ENCODE peak calls at places on chromosome 9, in six cellular contexts. One of them, this sample, is unnamed.

GRCh38 chr9:34256104-34256503 is 73.0 kb downstream of the KIF24 start:
- DNase-seq in ovary: no peak
- DNase-seq in stomach: no peak
- DNase-seq in suprapubic skin: no peak
- DNase-seq in A549: no peak
- DNase-seq in tibial nerve: no peak
- DNase-seq in this sample: no peak

GRCh38 chr9:7451062-7451461 is 348.5 kb downstream of the DMAC1 start:
- DNase-seq in ovary: no peak
- DNase-seq in stomach: no peak
- DNase-seq in suprapubic skin: no peak
- DNase-seq in A549: no peak
- DNase-seq in tibial nerve: no peak
- DNase-seq in this sample: no peak

GRCh38 chr9:85610074-85610855 is 131.5 kb downstream of the AGTPBP1 start:
- DNase-seq in ovary: no peak
- DNase-seq in stomach: no peak
- DNase-seq in suprapubic skin: no peak
- DNase-seq in A549: peak; percentile 73
- DNase-seq in tibial nerve: no peak
- DNase-seq in this sample: no peak

GRCh38 chr9:35114921-35115341 is 731 bp downstream of the ATOSB start:
- DNase-seq in ovary: peak; percentile 66
- DNase-seq in stomach: peak; percentile 42
- DNase-seq in suprapubic skin: peak; percentile 87
- DNase-seq in A549: peak; percentile 38
- DNase-seq in tibial nerve: peak; percentile 46
- DNase-seq in this sample: no peak

GRCh38 chr9:95097279-95097678 is 220.2 kb downstream of the FANCC start:
- DNase-seq in ovary: no peak
- DNase-seq in stomach: no peak
- DNase-seq in suprapubic skin: no peak
- DNase-seq in A549: no peak
- DNase-seq in tibial nerve: no peak
- DNase-seq in this sample: no peak

GRCh38 chr9:115118471-115119156 is 657 bp upstream of the TNC start:
- DNase-seq in ovary: no peak
- DNase-seq in stomach: peak; percentile 60
- DNase-seq in suprapubic skin: peak; percentile 67
- DNase-seq in A549: peak; percentile 44
- DNase-seq in tibial nerve: peak; percentile 18
- DNase-seq in this sample: peak; percentile 20

GRCh38 chr9:19130436-19130835 is 3.1 kb upstream of the PLIN2 start:
- DNase-seq in ovary: no peak
- DNase-seq in stomach: no peak
- DNase-seq in suprapubic skin: no peak
- DNase-seq in A549: no peak
- DNase-seq in tibial nerve: no peak
- DNase-seq in this sample: no peak

GRCh38 chr9:109517798-109518435 is 19.8 kb upstream of the PTPN3 start:
- DNase-seq in ovary: no peak
- DNase-seq in stomach: peak; percentile 66
- DNase-seq in suprapubic skin: no peak
- DNase-seq in A549: no peak
- DNase-seq in tibial nerve: no peak
- DNase-seq in this sample: no peak

GRCh38 chr9:13621871-13622564 is 342.5 kb upstream of the MPDZ start:
- DNase-seq in ovary: no peak
- DNase-seq in stomach: no peak
- DNase-seq in suprapubic skin: no peak
- DNase-seq in A549: no peak
- DNase-seq in tibial nerve: no peak
- DNase-seq in this sample: no peak

GRCh38 chr9:129338701-129339445 is 160.8 kb upstream of the IER5L start:
- DNase-seq in ovary: no peak
- DNase-seq in stomach: peak; percentile 83
- DNase-seq in suprapubic skin: no peak
- DNase-seq in A549: no peak
- DNase-seq in tibial nerve: no peak
- DNase-seq in this sample: no peak

GRCh38 chr9:124010665-124011321 is 775 bp upstream of the LHX2 start:
- DNase-seq in ovary: peak; percentile 35
- DNase-seq in stomach: no peak
- DNase-seq in suprapubic skin: peak; percentile 50
- DNase-seq in A549: peak; percentile 52
- DNase-seq in tibial nerve: no peak
- DNase-seq in this sample: no peak

GRCh38 chr9:36100532-36100931 is 36.0 kb upstream of the GLIPR2 start:
- DNase-seq in ovary: no peak
- DNase-seq in stomach: no peak
- DNase-seq in suprapubic skin: no peak
- DNase-seq in A549: no peak
- DNase-seq in tibial nerve: no peak
- DNase-seq in this sample: no peak

GRCh38 chr9:124869466-124869985 is 7.6 kb downstream of the ARPC5L start:
- DNase-seq in ovary: no peak
- DNase-seq in stomach: peak; percentile 43
- DNase-seq in suprapubic skin: no peak
- DNase-seq in A549: no peak
- DNase-seq in tibial nerve: no peak
- DNase-seq in this sample: peak; percentile 88

GRCh38 chr9:20980713-20981481 is 50.5 kb downstream of the HACD4 start:
- DNase-seq in ovary: no peak
- DNase-seq in stomach: no peak
- DNase-seq in suprapubic skin: no peak
- DNase-seq in A549: no peak
- DNase-seq in tibial nerve: no peak
- DNase-seq in this sample: no peak

GRCh38 chr9:81371824-81372223 is 317.5 kb downstream of the TLE1 start:
- DNase-seq in ovary: no peak
- DNase-seq in stomach: peak; percentile 69
- DNase-seq in suprapubic skin: no peak
- DNase-seq in A549: no peak
- DNase-seq in tibial nerve: no peak
- DNase-seq in this sample: no peak

GRCh38 chr9:134846187-134846586 is 34.4 kb upstream of the FCN2 start:
- DNase-seq in ovary: no peak
- DNase-seq in stomach: no peak
- DNase-seq in suprapubic skin: no peak
- DNase-seq in A549: no peak
- DNase-seq in tibial nerve: no peak
- DNase-seq in this sample: peak; percentile 48

GRCh38 chr9:134333234-134333873 is 7.1 kb downstream of the RXRA start:
- DNase-seq in ovary: no peak
- DNase-seq in stomach: peak; percentile 75
- DNase-seq in suprapubic skin: no peak
- DNase-seq in A549: no peak
- DNase-seq in tibial nerve: no peak
- DNase-seq in this sample: peak; percentile 62

GRCh38 chr9:5269249-5269715 is 35.2 kb downstream of the RLN2 start:
- DNase-seq in ovary: no peak
- DNase-seq in stomach: no peak
- DNase-seq in suprapubic skin: no peak
- DNase-seq in A549: no peak
- DNase-seq in tibial nerve: no peak
- DNase-seq in this sample: no peak

GRCh38 chr9:80707120-80707519 is 982.2 kb downstream of the TLE1 start:
- DNase-seq in ovary: no peak
- DNase-seq in stomach: no peak
- DNase-seq in suprapubic skin: no peak
- DNase-seq in A549: no peak
- DNase-seq in tibial nerve: no peak
- DNase-seq in this sample: no peak

GRCh38 chr9:36833954-36834353 is 200.1 kb downstream of the PAX5 start:
- DNase-seq in ovary: no peak
- DNase-seq in stomach: no peak
- DNase-seq in suprapubic skin: peak; percentile 9
- DNase-seq in A549: no peak
- DNase-seq in tibial nerve: no peak
- DNase-seq in this sample: no peak

GRCh38 chr9:24832307-24832706 is 286.6 kb upstream of the IZUMO3 start:
- DNase-seq in ovary: no peak
- DNase-seq in stomach: no peak
- DNase-seq in suprapubic skin: no peak
- DNase-seq in A549: peak; percentile 9
- DNase-seq in tibial nerve: no peak
- DNase-seq in this sample: no peak

GRCh38 chr9:133369923-133370322 is 5.9 kb downstream of the SURF4 start:
- DNase-seq in ovary: no peak
- DNase-seq in stomach: no peak
- DNase-seq in suprapubic skin: no peak
- DNase-seq in A549: no peak
- DNase-seq in tibial nerve: no peak
- DNase-seq in this sample: no peak

GRCh38 chr9:116870566-116870965 is 183.5 kb downstream of the TRIM32 start:
- DNase-seq in ovary: no peak
- DNase-seq in stomach: no peak
- DNase-seq in suprapubic skin: no peak
- DNase-seq in A549: peak; percentile 77
- DNase-seq in tibial nerve: no peak
- DNase-seq in this sample: no peak

GRCh38 chr9:81492710-81493447 is 196.5 kb downstream of the TLE1 start:
- DNase-seq in ovary: no peak
- DNase-seq in stomach: no peak
- DNase-seq in suprapubic skin: no peak
- DNase-seq in A549: peak; percentile 52
- DNase-seq in tibial nerve: no peak
- DNase-seq in this sample: no peak

GRCh38 chr9:112544477-112544876 is 57.9 kb downstream of the KIAA1958 start:
- DNase-seq in ovary: no peak
- DNase-seq in stomach: no peak
- DNase-seq in suprapubic skin: no peak
- DNase-seq in A549: no peak
- DNase-seq in tibial nerve: no peak
- DNase-seq in this sample: no peak

GRCh38 chr9:112541690-112542089 is 55.1 kb downstream of the KIAA1958 start:
- DNase-seq in ovary: no peak
- DNase-seq in stomach: no peak
- DNase-seq in suprapubic skin: no peak
- DNase-seq in A549: no peak
- DNase-seq in tibial nerve: no peak
- DNase-seq in this sample: no peak

GRCh38 chr9:112545237-112545636 is 58.6 kb downstream of the KIAA1958 start:
- DNase-seq in ovary: no peak
- DNase-seq in stomach: no peak
- DNase-seq in suprapubic skin: no peak
- DNase-seq in A549: no peak
- DNase-seq in tibial nerve: no peak
- DNase-seq in this sample: no peak

GRCh38 chr9:112540800-112541199 is 54.2 kb downstream of the KIAA1958 start:
- DNase-seq in ovary: no peak
- DNase-seq in stomach: no peak
- DNase-seq in suprapubic skin: no peak
- DNase-seq in A549: no peak
- DNase-seq in tibial nerve: no peak
- DNase-seq in this sample: no peak

DNA sequence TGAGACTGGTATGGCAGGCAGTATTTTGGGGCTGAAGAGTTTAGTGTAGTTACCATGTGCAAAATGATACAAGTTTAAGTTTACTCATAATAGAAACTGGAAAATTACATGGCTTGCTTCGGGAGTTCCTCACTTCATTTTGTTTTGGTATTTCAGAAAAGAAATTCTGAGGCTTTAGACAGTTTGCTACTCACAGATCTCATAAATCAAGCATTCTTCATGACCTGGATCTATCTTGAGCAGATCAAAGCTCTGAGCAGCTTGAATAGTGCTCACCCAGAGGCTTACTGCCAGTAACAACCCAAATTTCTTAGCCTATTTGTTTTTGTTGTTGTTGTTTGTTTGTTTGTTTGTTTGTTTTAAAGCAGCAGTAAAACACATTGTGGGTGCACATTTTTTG is 56.3 kb downstream of the KIAA1958 start:
- DNase-seq in ovary: no peak
- DNase-seq in stomach: no peak
- DNase-seq in suprapubic skin: no peak
- DNase-seq in A549: no peak
- DNase-seq in tibial nerve: no peak
- DNase-seq in this sample: no peak
- TF ChIP-seq EP300 in ovary: no peak
- TF ChIP-seq EP300 in stomach: no peak
- TF ChIP-seq EP300 in suprapubic skin: no peak
- TF ChIP-seq EP300 in A549: no peak
- TF ChIP-seq EP300 in tibial nerve: no peak
- TF ChIP-seq EP300 in this sample: no peak

DNA sequence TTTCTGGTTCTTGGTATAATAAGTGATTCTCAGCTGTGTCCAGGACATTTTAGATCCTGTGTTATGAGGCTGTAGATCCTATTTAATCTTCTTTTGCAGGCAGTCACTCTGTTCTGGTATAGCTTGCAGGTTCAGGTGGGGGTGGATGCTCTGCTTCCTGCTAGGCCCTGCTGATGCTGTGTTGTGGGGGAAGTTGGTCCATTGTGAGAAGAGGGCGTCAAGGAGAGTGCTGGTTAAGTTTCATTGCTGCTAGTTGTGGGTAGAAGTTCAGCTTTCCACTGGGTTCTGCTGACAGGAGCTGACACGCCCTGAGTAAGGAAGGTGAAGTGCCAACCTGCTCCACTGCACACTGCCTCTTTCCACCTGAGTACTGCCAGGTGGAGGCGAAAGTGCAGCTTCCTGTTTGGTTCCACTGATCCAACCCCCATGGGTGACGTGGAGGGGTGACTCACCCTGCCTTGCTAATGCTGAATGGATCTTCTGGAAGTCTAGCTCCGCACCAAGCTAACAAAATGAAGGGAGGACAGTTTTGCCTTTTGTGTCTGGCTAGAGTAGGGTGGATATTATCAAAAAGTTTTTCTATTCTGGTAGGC is 16.3 kb downstream of the NMRK1 start:
- DNase-seq in ovary: no peak
- DNase-seq in stomach: peak; percentile 70
- DNase-seq in suprapubic skin: no peak
- DNase-seq in A549: no peak
- DNase-seq in tibial nerve: no peak
- DNase-seq in this sample: no peak
- H3K27ac ChIP-seq in ovary: no peak overlapping the region
- H3K27ac ChIP-seq in stomach: no peak overlapping the region
- H3K27ac ChIP-seq in suprapubic skin: peak overlapping the region; percentile 43
- H3K27ac ChIP-seq in A549: no peak overlapping the region
- H3K27ac ChIP-seq in tibial nerve: no peak overlapping the region
- H3K27ac ChIP-seq in this sample: peak overlapping the region; percentile 3

DNA sequence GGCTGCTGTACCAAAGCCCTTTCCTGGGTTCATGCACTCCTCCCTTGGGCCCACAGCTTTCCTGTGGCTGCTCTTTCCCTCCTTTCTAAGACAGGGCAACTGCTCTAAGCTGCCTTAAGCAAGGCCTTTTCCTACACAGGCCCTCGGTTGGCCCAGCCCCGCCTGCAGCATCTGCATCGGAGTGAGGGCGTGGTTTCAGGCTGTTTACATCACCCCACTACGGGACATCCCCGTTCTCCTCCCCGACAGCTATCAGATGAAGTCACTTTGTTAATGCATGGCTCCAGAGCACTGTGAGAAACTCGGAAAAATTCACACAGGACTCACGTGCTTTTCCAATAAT is 3.4 kb downstream of the DPH7 start:
- DNase-seq in ovary: no peak
- DNase-seq in stomach: no peak
- DNase-seq in suprapubic skin: no peak
- DNase-seq in A549: no peak
- DNase-seq in tibial nerve: no peak
- DNase-seq in this sample: no peak
- TF ChIP-seq EP300 in ovary: no peak
- TF ChIP-seq EP300 in stomach: no peak
- TF ChIP-seq EP300 in suprapubic skin: no peak
- TF ChIP-seq EP300 in A549: no peak
- TF ChIP-seq EP300 in tibial nerve: no peak
- TF ChIP-seq EP300 in this sample: no peak

GRCh38 chr9:99224445-99224844 is 2.4 kb downstream of the SEC61B start:
- DNase-seq in ovary: no peak
- DNase-seq in stomach: no peak
- DNase-seq in suprapubic skin: no peak
- DNase-seq in A549: no peak
- DNase-seq in tibial nerve: no peak
- DNase-seq in this sample: no peak
- H3K27ac ChIP-seq in ovary: no peak overlapping the region
- H3K27ac ChIP-seq in stomach: no peak overlapping the region
- H3K27ac ChIP-seq in suprapubic skin: no peak overlapping the region
- H3K27ac ChIP-seq in A549: no peak overlapping the region
- H3K27ac ChIP-seq in tibial nerve: no peak overlapping the region
- H3K27ac ChIP-seq in this sample: no peak overlapping the region

This sample was measured in upper lobe of left lung.